ENCODE peak calls at places on chromosome 10, in seven cellular contexts. P is GM23248; M is HCT116; S is H9; G is hepatocyte; I is CD8-positive, alpha-beta T cell; H is lower lobe of right lung. W is an unnamed sample. For H3K9me3, the result is how much of the 10 kb centered on the place peaks cover.

GRCh38 chr10:31384589-31384949 is 65.6 kb downstream of the ZEB1 start:
- DNase-seq in P (peak), M (no peak), S (no peak), G (no peak), I (no peak), H (no peak), W (no peak)

GRCh38 chr10:405648-406047 is 270.4 kb downstream of the ZMYND11 start:
- DNase-seq in P (no peak), M (no peak), S (no peak), G (no peak), I (no peak), H (no peak), W (no peak)

GRCh38 chr10:71475243-71475871 is 78.6 kb downstream of the CDH23 start:
- DNase-seq in P (no peak), M (no peak), S (peak), G (no peak), I (no peak), H (no peak), W (no peak)

GRCh38 chr10:125152646-125153368 is 7.6 kb downstream of the CTBP2 start:
- DNase-seq in P (peak), M (no peak), S (peak), G (no peak), I (no peak), H (peak), W (peak)

GRCh38 chr10:46240684-46241565 is 45.9 kb upstream of the ANTXRL start:
- DNase-seq in P (no peak), M (no peak), S (peak), G (no peak), I (peak), H (no peak), W (no peak)

GRCh38 chr10:28554952-28555351 is 22.0 kb downstream of the WAC start:
- DNase-seq in P (no peak), M (no peak), S (no peak), G (no peak), I (no peak), H (no peak), W (no peak)

GRCh38 chr10:33327750-33328149 is 6.7 kb downstream of the NRP1 start:
- DNase-seq in P (peak), M (no peak), S (no peak), G (no peak), I (no peak), H (no peak), W (no peak)

GRCh38 chr10:79561257-79561656 is 1.1 kb upstream of the SFTPA2 start:
- DNase-seq in P (no peak), M (no peak), S (no peak), G (no peak), I (no peak), H (no peak), W (peak)

GRCh38 chr10:51109821-51110533 is 35.7 kb downstream of the PRKG1 start:
- DNase-seq in P (peak), M (no peak), S (no peak), G (no peak), I (no peak), H (no peak), W (no peak)

GRCh38 chr10:71978476-71978875 is 14.3 kb downstream of the CHST3 start:
- DNase-seq in P (no peak), M (no peak), S (peak), G (no peak), I (no peak), H (no peak), W (no peak)

GRCh38 chr10:74875966-74876365 is 49.6 kb downstream of the KAT6B start:
- DNase-seq in P (no peak), M (no peak), S (no peak), G (no peak), I (no peak), H (no peak), W (peak)

GRCh38 chr10:115409347-115409746 is 316.2 kb downstream of the ATRNL1 start:
- DNase-seq in P (no peak), M (no peak), S (no peak), G (no peak), I (no peak), H (no peak), W (no peak)

GRCh38 chr10:74825033-74825370 is 1.4 kb upstream of the KAT6B start:
- DNase-seq in P (peak), M (no peak), S (peak), G (peak), I (no peak), H (peak), W (no peak)

GRCh38 chr10:97914837-97915211 is 65.2 kb downstream of the GOLGA7B start:
- DNase-seq in P (peak), M (peak), S (peak), G (peak), I (peak), H (peak), W (peak)

GRCh38 chr10:23081891-23082290 is 13.5 kb upstream of the MSRB2 start:
- DNase-seq in P (peak), M (peak), S (no peak), G (no peak), I (no peak), H (no peak), W (no peak)

GRCh38 chr10:110496553-110497437 is 912 bp upstream of the DUSP5 start:
- DNase-seq in P (peak), M (no peak), S (no peak), G (no peak), I (no peak), H (no peak), W (no peak)

GRCh38 chr10:129465796-129466702 is 992 bp upstream of the MGMT start:
- DNase-seq in P (peak), M (no peak), S (no peak), G (no peak), I (no peak), H (no peak), W (no peak)

GRCh38 chr10:6271663-6272062 is 68.9 kb downstream of the PFKFB3 start:
- DNase-seq in P (no peak), M (no peak), S (no peak), G (no peak), I (no peak), H (no peak), W (no peak)

GRCh38 chr10:121930729-121931085 is 2.9 kb upstream of the ATE1 start:
- DNase-seq in P (no peak), M (no peak), S (no peak), G (no peak), I (no peak), H (no peak), W (no peak)

GRCh38 chr10:121437596-121437995 is 160.6 kb downstream of the FGFR2 start:
- DNase-seq in P (no peak), M (no peak), S (no peak), G (peak), I (no peak), H (peak), W (no peak)

GRCh38 chr10:14146005-14146404 is 184.7 kb downstream of the FRMD4A start:
- DNase-seq in P (peak), M (no peak), S (no peak), G (no peak), I (no peak), H (no peak), W (no peak)

GRCh38 chr10:102604379-102604960 is 39.8 kb upstream of the TRIM8 start:
- DNase-seq in P (peak), M (peak), S (no peak), G (peak), I (no peak), H (no peak), W (peak)

GRCh38 chr10:123270221-123270620 is 116.0 kb downstream of the BUB3 start:
- DNase-seq in P (peak), M (no peak), S (no peak), G (no peak), I (no peak), H (no peak), W (no peak)

GRCh38 chr10:14798631-14799030 is 23.9 kb upstream of the FAM107B start:
- DNase-seq in P (no peak), M (no peak), S (no peak), G (no peak), I (no peak), H (no peak), W (no peak)

GRCh38 chr10:87860156-87860795 is 3.1 kb downstream of the KLLN start:
- DNase-seq in P (peak), M (no peak), S (no peak), G (peak), I (no peak), H (no peak), W (peak)

GRCh38 chr10:130511801-130512200 is 375.6 kb downstream of the GLRX3 start:
- DNase-seq in P (no peak), M (no peak), S (no peak), G (no peak), I (no peak), H (no peak), W (no peak)
- H3K9me3 ChIP-seq in P (under half), M (under half), S (under half), G (under half), I (under half), H (under half), W (under half)

GRCh38 chr10:133117036-133117687 is 29.4 kb downstream of the ADGRA1 start:
- DNase-seq in P (no peak), M (no peak), S (no peak), G (no peak), I (no peak), H (no peak), W (no peak)

GRCh38 chr10:133115981-133116380 is 28.3 kb downstream of the ADGRA1 start:
- DNase-seq in P (no peak), M (no peak), S (no peak), G (no peak), I (no peak), H (no peak), W (no peak)

GRCh38 chr10:133115453-133115842 is 27.7 kb downstream of the ADGRA1 start:
- DNase-seq in P (no peak), M (no peak), S (no peak), G (no peak), I (no peak), H (no peak), W (no peak)

GRCh38 chr10:133116455-133116854 is 28.7 kb downstream of the ADGRA1 start:
- DNase-seq in P (no peak), M (no peak), S (no peak), G (no peak), I (no peak), H (no peak), W (no peak)

GRCh38 chr10:133117688-133118071 is 30.0 kb downstream of the ADGRA1 start:
- DNase-seq in P (no peak), M (no peak), S (no peak), G (no peak), I (no peak), H (no peak), W (no peak)
- H3K9me3 ChIP-seq in P (under half), M (under half), S (under half), G (under half), I (under half), H (under half), W (under half)

DNA sequence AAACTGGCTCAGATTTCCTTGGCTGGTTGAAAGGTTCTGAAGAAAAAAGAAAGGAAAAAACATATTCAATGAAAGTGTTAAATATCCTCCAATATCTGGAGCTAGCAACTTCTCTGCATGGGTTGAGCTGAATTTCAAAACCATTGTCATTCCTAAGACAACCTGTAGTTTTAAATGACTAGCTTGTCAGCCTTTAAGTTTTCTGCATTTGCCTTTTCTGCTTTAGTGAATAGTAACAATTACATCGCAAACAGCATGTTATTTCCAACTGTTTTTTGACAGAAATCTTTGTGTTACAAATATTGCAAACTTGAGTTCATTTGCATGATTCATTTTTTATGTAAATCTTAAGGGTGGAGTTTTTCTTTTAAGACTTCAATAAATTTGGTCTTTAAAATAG is 852.3 kb upstream of the CELF2 start:
- DNase-seq in P (no peak), M (no peak), S (no peak), G (no peak), I (no peak), H (no peak), W (no peak)
- H3K9me3 ChIP-seq in P (under half), M (under half), S (under half), G (under half), I (under half), H (under half), W (under half)

GRCh38 chr10:37285063-37285462 is 159.7 kb downstream of the ANKRD30A start:
- DNase-seq in P (no peak), M (no peak), S (no peak), G (no peak), I (no peak), H (no peak), W (no peak)
- H3K9me3 ChIP-seq in P (under half), M (under half), S (half or more), G (under half), I (under half), H (under half), W (under half)

GRCh38 chr10:131580674-131581073 is 269.2 kb upstream of the TCERG1L start:
- DNase-seq in P (no peak), M (no peak), S (no peak), G (no peak), I (no peak), H (no peak), W (no peak)
- H3K9me3 ChIP-seq in P (under half), M (under half), S (under half), G (under half), I (under half), H (under half), W (under half)

GRCh38 chr10:82762641-82763040 is 887.6 kb downstream of the NRG3 start:
- DNase-seq in P (no peak), M (no peak), S (no peak), G (no peak), I (no peak), H (no peak), W (no peak)

GRCh38 chr10:82757907-82758306 is 882.9 kb downstream of the NRG3 start:
- DNase-seq in P (no peak), M (no peak), S (no peak), G (no peak), I (no peak), H (no peak), W (no peak)

GRCh38 chr10:82757397-82757796 is 882.4 kb downstream of the NRG3 start:
- DNase-seq in P (no peak), M (no peak), S (no peak), G (no peak), I (no peak), H (no peak), W (no peak)

GRCh38 chr10:82759050-82759449 is 884.1 kb downstream of the NRG3 start:
- DNase-seq in P (no peak), M (no peak), S (no peak), G (no peak), I (no peak), H (no peak), W (no peak)
- H3K9me3 ChIP-seq in P (under half), M (under half), S (under half), G (under half), I (under half), H (under half), W (under half)

W was measured in small intestine.